ENCODE peak calls at places on chromosomes 6 and 20, in four cellular contexts. I, E, J and D are unnamed samples.
A peak's percentile ranks its signal among the peaks of the same experiment; 100 is the strongest.

GRCh38 chr6:56764081-56764566 is 121.4 kb upstream of the DST start:
- DNase-seq in I (peak; percentile 56), E (peak; percentile 63), J (no peak), D (no peak)

GRCh38 chr6:16205377-16206144 is 32.8 kb upstream of the GMPR start:
- DNase-seq in I (peak; percentile 96), E (peak; percentile 84), J (no peak), D (no peak)

GRCh38 chr6:147106759-147107401 is 97.3 kb upstream of the STXBP5 start:
- DNase-seq in E (peak; percentile 73), I (peak; percentile 66), J (no peak), D (no peak)

GRCh38 chr20:61753196-61753942 is 312.3 kb downstream of the TAF4 start:
- DNase-seq in I (peak; percentile 62), E (peak; percentile 53), J (no peak), D (no peak)

GRCh38 chr20:46117704-46118467 is at the start of gene CD40:
- DNase-seq in J (no peak), I (peak; percentile 77), E (peak; percentile 90), D (peak; percentile 26)

GRCh38 chr6:116133453-116133852 is 7.5 kb upstream of the COL10A1 start:
- DNase-seq in I (no peak), J (no peak), E (no peak), D (no peak)

GRCh38 chr6:113994934-113995342 is 24.0 kb upstream of the HDAC2 start:
- DNase-seq in I (peak; percentile 90), J (peak; percentile 71), E (peak; percentile 90), D (peak; percentile 76)

GRCh38 chr6:291697-292505 is at the start of gene DUSP22:
- DNase-seq in I (peak; percentile 84), E (peak; percentile 93), J (peak; percentile 46), D (peak; percentile 81)

GRCh38 chr6:50713977-50714486 is 706 bp downstream of the TFAP2D start:
- DNase-seq in E (no peak), I (no peak), J (no peak), D (no peak)
- H3K4me3 ChIP-seq in E (no peak overlapping the region), I (no peak overlapping the region), J (no peak overlapping the region), D (no peak overlapping the region)

DNA sequence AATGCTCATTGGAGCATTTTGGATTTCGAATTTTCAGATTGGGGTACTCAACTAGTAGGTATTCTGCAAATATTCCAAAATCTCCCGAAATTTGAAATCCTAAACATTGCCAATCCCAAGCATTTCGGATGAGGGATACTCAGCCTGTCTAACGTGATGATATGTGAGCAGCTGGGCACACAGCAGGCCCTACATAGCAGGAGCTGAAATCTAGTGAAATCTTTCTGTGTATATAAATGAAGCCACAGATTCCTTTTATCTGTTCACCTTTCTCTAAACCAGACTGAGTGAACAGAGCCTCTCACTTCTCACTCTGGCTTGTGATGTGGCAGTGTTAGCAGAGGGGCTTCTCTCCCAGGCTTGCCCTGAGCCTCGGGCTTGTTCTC is 17.8 kb downstream of the STX16 start:
- DNase-seq in I (no peak), E (no peak), J (no peak), D (no peak)
- H3K4me3 ChIP-seq in I (no peak overlapping the region), E (no peak overlapping the region), J (no peak overlapping the region), D (no peak overlapping the region)

DNA sequence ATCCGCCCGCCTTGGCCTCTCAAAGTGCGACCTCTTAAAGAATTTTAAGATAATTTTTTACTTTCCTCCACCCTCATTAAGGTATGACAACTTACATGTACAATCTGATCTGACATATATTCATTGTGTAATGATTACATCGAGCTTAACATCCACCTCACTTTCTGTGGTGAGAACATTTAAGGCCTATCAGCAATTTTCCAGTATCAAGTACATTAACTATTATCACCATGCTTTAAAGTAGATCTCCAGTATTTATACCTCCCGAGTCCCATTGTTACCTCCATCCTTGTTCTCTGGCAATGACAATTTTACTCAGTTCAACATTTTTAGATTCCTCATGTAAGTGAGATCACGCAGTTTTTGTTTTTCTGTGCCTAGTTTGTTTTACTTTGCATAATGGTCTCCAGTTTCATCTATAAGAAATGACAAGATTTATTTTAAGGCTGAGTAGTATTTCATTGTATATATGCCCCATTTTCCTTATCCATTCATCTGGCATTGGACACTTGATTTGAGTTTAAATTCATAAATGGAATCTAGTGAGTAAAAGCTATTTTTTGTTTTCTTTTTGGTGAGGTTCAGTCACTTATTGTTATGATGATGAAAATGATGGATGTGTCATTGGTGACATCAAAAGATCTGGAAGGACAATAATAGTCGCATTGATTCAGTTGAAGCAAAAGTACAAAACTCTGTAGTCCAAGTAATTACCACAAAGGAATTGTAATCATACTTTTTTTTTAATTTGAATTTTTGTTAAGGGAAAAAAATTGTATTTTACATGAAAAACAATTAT is 87.0 kb downstream of the OR2B2 start:
- DNase-seq in I (peak; percentile 34), J (no peak), E (no peak), D (no peak)
- H3K4me3 ChIP-seq in I (peak overlapping the region; percentile 80), J (peak overlapping the region; percentile 69), E (peak overlapping the region; percentile 74), D (peak overlapping the region; percentile 55)

GRCh38 chr6:10884245-10884972 is 2.4 kb upstream of the SYCP2L start:
- DNase-seq in E (no peak), I (no peak), J (no peak), D (no peak)
- H3K4me3 ChIP-seq in E (no peak overlapping the region), I (no peak overlapping the region), J (no peak overlapping the region), D (no peak overlapping the region)

DNA sequence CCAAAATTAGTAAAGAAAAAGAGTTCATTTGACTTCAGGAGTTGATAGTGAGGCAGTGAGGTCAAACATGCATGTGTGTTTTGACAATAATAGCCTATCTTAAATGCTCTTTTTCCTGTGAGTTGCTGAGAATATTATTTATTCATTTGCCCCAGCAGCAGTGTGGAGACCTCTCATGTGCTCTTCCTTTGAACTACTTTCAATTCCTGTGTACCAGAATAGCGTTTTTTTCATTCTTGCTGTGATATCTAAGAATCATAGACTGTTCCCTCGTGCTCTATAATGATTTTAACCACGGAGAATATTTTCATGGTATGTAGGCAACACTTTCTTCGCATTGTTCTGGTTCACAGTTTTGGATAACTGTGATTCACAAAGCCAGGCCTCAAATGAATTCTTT is 5.2 kb downstream of the CDYL start:
- DNase-seq in I (no peak), J (no peak), E (no peak), D (no peak)
- H3K4me3 ChIP-seq in I (no peak overlapping the region), J (no peak overlapping the region), E (no peak overlapping the region), D (no peak overlapping the region)

DNA sequence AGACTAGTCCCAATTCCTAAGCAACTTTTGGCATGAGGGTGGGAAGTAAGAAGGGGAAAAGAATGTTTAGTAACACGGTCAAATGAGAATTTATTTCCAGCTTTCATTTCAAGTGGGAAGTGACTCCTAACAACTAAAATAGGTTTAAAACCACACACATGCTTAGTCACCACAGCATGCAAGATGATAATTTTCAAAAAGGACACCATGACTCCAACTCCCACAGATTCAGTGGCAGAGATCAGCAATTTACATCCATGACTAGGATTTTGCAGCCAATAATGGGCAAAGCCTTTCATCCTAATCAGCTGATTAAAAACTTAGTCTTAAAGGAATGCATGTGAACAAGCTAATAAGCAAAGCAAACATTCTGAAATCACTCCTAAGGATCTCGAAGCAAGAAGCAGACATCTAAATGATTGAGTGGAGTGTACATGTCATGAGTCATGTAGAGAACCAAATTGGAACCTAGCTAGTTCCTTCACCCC is 48.1 kb upstream of the GCLC start:
- DNase-seq in I (peak; percentile 86), E (peak; percentile 53), J (no peak), D (no peak)
- H3K4me3 ChIP-seq in I (no peak overlapping the region), E (no peak overlapping the region), J (no peak overlapping the region), D (no peak overlapping the region)

GRCh38 chr20:40685349-40685748 is 3.7 kb downstream of the MAFB start:
- DNase-seq in E (no peak), I (no peak), J (no peak), D (no peak)
- H3K4me3 ChIP-seq in E (no peak overlapping the region), I (no peak overlapping the region), J (no peak overlapping the region), D (no peak overlapping the region)